ENCODE peak calls at places on chromosomes 3 and 15, in five cellular contexts. One of them, this sample, is unnamed.

GRCh38 chr15:43488790-43489585 is 4.0 kb downstream of the TP53BP1 start:
- DNase-seq in foreskin fibroblast: no peak
- DNase-seq in ELR: no peak
- DNase-seq in left cardiac atrium: no peak
- DNase-seq in GM04503: no peak
- DNase-seq in this sample: no peak

GRCh38 chr3:126342991-126343661 is 14.1 kb downstream of the KLF15 start:
- DNase-seq in foreskin fibroblast: no peak
- DNase-seq in ELR: peak; percentile 42
- DNase-seq in left cardiac atrium: no peak
- DNase-seq in GM04503: no peak
- DNase-seq in this sample: peak; percentile 44

GRCh38 chr15:65867244-65867643 is 2.0 kb upstream of the RAB11A start:
- DNase-seq in foreskin fibroblast: no peak
- DNase-seq in ELR: peak; percentile 17
- DNase-seq in left cardiac atrium: no peak
- DNase-seq in GM04503: no peak
- DNase-seq in this sample: no peak

GRCh38 chr3:10329495-10330015 is 8.6 kb upstream of the SEC13 start:
- DNase-seq in foreskin fibroblast: no peak
- DNase-seq in ELR: no peak
- DNase-seq in left cardiac atrium: no peak
- DNase-seq in GM04503: no peak
- DNase-seq in this sample: no peak

GRCh38 chr3:50255251-50255615 is 13.7 kb upstream of the SEMA3B start:
- DNase-seq in foreskin fibroblast: no peak
- DNase-seq in ELR: no peak
- DNase-seq in left cardiac atrium: no peak
- DNase-seq in GM04503: no peak
- DNase-seq in this sample: no peak

GRCh38 chr15:101244039-101244781 is 7.6 kb downstream of the CHSY1 start:
- DNase-seq in foreskin fibroblast: peak; percentile 12
- DNase-seq in ELR: no peak
- DNase-seq in left cardiac atrium: no peak
- DNase-seq in GM04503: no peak
- DNase-seq in this sample: peak; percentile 67

GRCh38 chr15:68479406-68479805 is 47.4 kb upstream of the ITGA11 start:
- DNase-seq in foreskin fibroblast: no peak
- DNase-seq in ELR: no peak
- DNase-seq in left cardiac atrium: peak; percentile 72
- DNase-seq in GM04503: peak; percentile 88
- DNase-seq in this sample: no peak

GRCh38 chr3:117706037-117706436 is 996.5 kb downstream of the TUSC7 start:
- DNase-seq in foreskin fibroblast: peak; percentile 70
- DNase-seq in ELR: peak; percentile 92
- DNase-seq in left cardiac atrium: no peak
- DNase-seq in GM04503: peak; percentile 97
- DNase-seq in this sample: peak; percentile 87

GRCh38 chr15:80309769-80310384 is 57.9 kb upstream of the CTXND1 start:
- DNase-seq in foreskin fibroblast: peak; percentile 18
- DNase-seq in ELR: peak; percentile 47
- DNase-seq in left cardiac atrium: no peak
- DNase-seq in GM04503: no peak
- DNase-seq in this sample: peak; percentile 46

GRCh38 chr3:69791919-69792399 is 52.7 kb downstream of the MITF start:
- DNase-seq in foreskin fibroblast: peak; percentile 30
- DNase-seq in ELR: peak; percentile 58
- DNase-seq in left cardiac atrium: no peak
- DNase-seq in GM04503: no peak
- DNase-seq in this sample: no peak

GRCh38 chr15:40273428-40273827 is 9.4 kb downstream of the ANKRD63 start:
- DNase-seq in foreskin fibroblast: no peak
- DNase-seq in ELR: no peak
- DNase-seq in left cardiac atrium: no peak
- DNase-seq in GM04503: no peak
- DNase-seq in this sample: no peak

GRCh38 chr3:15044311-15044710 is 20.8 kb downstream of the MRPS25 start:
- DNase-seq in foreskin fibroblast: no peak
- DNase-seq in ELR: no peak
- DNase-seq in left cardiac atrium: no peak
- DNase-seq in GM04503: no peak
- DNase-seq in this sample: no peak

GRCh38 chr3:178536271-178537079 is at the start of gene KCNMB2:
- DNase-seq in foreskin fibroblast: no peak
- DNase-seq in ELR: no peak
- DNase-seq in left cardiac atrium: no peak
- DNase-seq in GM04503: no peak
- DNase-seq in this sample: no peak

GRCh38 chr15:90710436-90710835 is 6.7 kb upstream of the BLM start:
- DNase-seq in foreskin fibroblast: no peak
- DNase-seq in ELR: peak; percentile 10
- DNase-seq in left cardiac atrium: no peak
- DNase-seq in GM04503: no peak
- DNase-seq in this sample: no peak

GRCh38 chr3:131163-131889 is 65.2 kb upstream of the CHL1 start:
- DNase-seq in foreskin fibroblast: no peak
- DNase-seq in ELR: no peak
- DNase-seq in left cardiac atrium: peak; percentile 37
- DNase-seq in GM04503: no peak
- DNase-seq in this sample: no peak

GRCh38 chr3:45412731-45413130 is 24.4 kb downstream of the LARS2 start:
- DNase-seq in foreskin fibroblast: no peak
- DNase-seq in ELR: no peak
- DNase-seq in left cardiac atrium: no peak
- DNase-seq in GM04503: no peak
- DNase-seq in this sample: no peak

GRCh38 chr15:78629716-78630065 is 8.9 kb upstream of the CHRNA3 start:
- DNase-seq in foreskin fibroblast: no peak
- DNase-seq in ELR: no peak
- DNase-seq in left cardiac atrium: no peak
- DNase-seq in GM04503: no peak
- DNase-seq in this sample: no peak

GRCh38 chr15:31360843-31361763 is 34.5 kb downstream of the KLF13 start:
- DNase-seq in foreskin fibroblast: no peak
- DNase-seq in ELR: no peak
- DNase-seq in left cardiac atrium: no peak
- DNase-seq in GM04503: no peak
- DNase-seq in this sample: no peak

GRCh38 chr3:43296565-43296964 is 10.2 kb downstream of the SNRK start:
- DNase-seq in foreskin fibroblast: no peak
- DNase-seq in ELR: no peak
- DNase-seq in left cardiac atrium: no peak
- DNase-seq in GM04503: no peak
- DNase-seq in this sample: no peak

This sample was measured in COLO829.